ENCODE peak calls at places on chromosomes 16 and 17, in nine cellular contexts. C, F, X, L, E, J, Y, P and Z are unnamed samples.

GRCh38 chr16:63877401-63877800 is 1244.5 kb downstream of the CDH11 start:
- DNase-seq in C (no peak), F (no peak), X (peak; percentile 6), L (no peak), E (no peak), J (no peak), Y (no peak), P (no peak), Z (no peak)

GRCh38 chr17:31508310-31509094 is 117.0 kb downstream of the RAB11FIP4 start:
- DNase-seq in C (no peak), F (no peak), X (no peak), L (no peak), E (peak; percentile 39), J (no peak), Y (peak; percentile 72), P (no peak), Z (no peak)

GRCh38 chr16:4800290-4801041 is 2.0 kb downstream of the ROGDI start:
- DNase-seq in C (no peak), F (no peak), X (peak; percentile 75), L (no peak), E (peak; percentile 95), J (no peak), Y (no peak), P (peak; percentile 83), Z (no peak)

GRCh38 chr17:75853410-75853809 is 1.7 kb downstream of the WBP2 start:
- DNase-seq in C (no peak), F (no peak), X (no peak), L (no peak), E (no peak), J (no peak), Y (no peak), P (no peak), Z (no peak)

GRCh38 chr17:80781188-80781577 is 210.5 kb upstream of the CHMP6 start:
- DNase-seq in C (no peak), F (no peak), X (no peak), L (no peak), E (peak; percentile 32), J (no peak), Y (no peak), P (no peak), Z (no peak)

GRCh38 chr17:75518201-75518600 is 1.9 kb downstream of the TSEN54 start:
- DNase-seq in C (peak; percentile 61), F (no peak), X (no peak), L (no peak), E (peak; percentile 20), J (no peak), Y (peak; percentile 64), P (no peak), Z (no peak)

GRCh38 chr16:78444-79145 is 570 bp downstream of the MPG start:
- DNase-seq in C (peak; percentile 36), F (no peak), X (no peak), L (no peak), E (no peak), J (no peak), Y (peak; percentile 18), P (no peak), Z (no peak)

GRCh38 chr16:70495425-70496182 is 27.8 kb downstream of the COG4 start:
- DNase-seq in C (no peak), F (no peak), X (no peak), L (no peak), E (no peak), J (no peak), Y (no peak), P (no peak), Z (no peak)

GRCh38 chr16:4415538-4416199 is 727 bp downstream of the CORO7 start:
- DNase-seq in C (peak; percentile 75), F (no peak), X (peak; percentile 26), L (no peak), E (peak; percentile 85), J (no peak), Y (peak; percentile 57), P (no peak), Z (no peak)

GRCh38 chr17:16150251-16150859 is 65.0 kb downstream of the NCOR1 start:
- DNase-seq in C (no peak), F (no peak), X (no peak), L (peak; percentile 26), E (no peak), J (no peak), Y (no peak), P (no peak), Z (no peak)

GRCh38 chr17:9226794-9227135 is 205.5 kb downstream of the NTN1 start:
- DNase-seq in C (no peak), F (no peak), X (no peak), L (no peak), E (no peak), J (no peak), Y (no peak), P (no peak), Z (no peak)

GRCh38 chr16:629289-630023 is 1.3 kb upstream of the WFIKKN1 start:
- DNase-seq in C (no peak), F (no peak), X (no peak), L (no peak), E (no peak), J (no peak), Y (no peak), P (no peak), Z (no peak)

GRCh38 chr16:51390877-51391276 is 239.8 kb upstream of the SALL1 start:
- DNase-seq in C (no peak), F (no peak), X (no peak), L (no peak), E (no peak), J (no peak), Y (no peak), P (no peak), Z (no peak)

GRCh38 chr16:87860553-87861299 is 8.6 kb downstream of the SLC7A5 start:
- DNase-seq in C (no peak), F (no peak), X (no peak), L (no peak), E (peak; percentile 33), J (no peak), Y (no peak), P (no peak), Z (no peak)

GRCh38 chr16:30785126-30786106 is 1.6 kb downstream of the ZNF629 start:
- DNase-seq in C (no peak), F (no peak), X (no peak), L (no peak), E (no peak), J (no peak), Y (no peak), P (no peak), Z (no peak)

GRCh38 chr17:3920940-3921852 is 4.9 kb upstream of the P2RX1 start:
- DNase-seq in C (peak; percentile 38), F (no peak), X (no peak), L (no peak), E (no peak), J (no peak), Y (no peak), P (no peak), Z (no peak)

GRCh38 chr17:79745641-79746105 is 14.9 kb downstream of the ENPP7 start:
- DNase-seq in C (no peak), F (no peak), X (no peak), L (no peak), E (no peak), J (no peak), Y (no peak), P (no peak), Z (no peak)

GRCh38 chr16:1839554-1839953 is 12.5 kb downstream of the FAHD1 start:
- DNase-seq in C (no peak), F (no peak), X (no peak), L (peak; percentile 11), E (peak; percentile 63), J (peak; percentile 74), Y (no peak), P (no peak), Z (no peak)

GRCh38 chr17:1259910-1260389 is 10.3 kb upstream of the BHLHA9 start:
- DNase-seq in C (no peak), F (no peak), X (no peak), L (no peak), E (no peak), J (no peak), Y (no peak), P (no peak), Z (no peak)

GRCh38 chr16:82612263-82612662 is 14.5 kb upstream of the CDH13 start:
- DNase-seq in C (no peak), F (no peak), X (no peak), L (no peak), E (no peak), J (no peak), Y (no peak), P (no peak), Z (no peak)